ENCODE peak calls at places on chromosome 19, in nine cellular contexts. One of them, this sample, is unnamed.
A peak's percentile ranks its signal among the peaks of the same experiment; 100 is the strongest.

GRCh38 chr19:19399733-19400438 is 5.6 kb upstream of the GATAD2A start:
- DNase-seq in HCT116: no peak
- DNase-seq in ovary: no peak
- DNase-seq in mesenchymal stem cell: peak; percentile 56
- DNase-seq in HepG2: no peak
- DNase-seq in tibial artery: no peak
- DNase-seq in SK-N-SH: peak; percentile 46
- DNase-seq in breast epithelium: no peak
- DNase-seq in NT2/D1: no peak
- DNase-seq in this sample: no peak

GRCh38 chr19:19615086-19615485 is 3.4 kb downstream of the PBX4 start:
- DNase-seq in mesenchymal stem cell: peak; percentile 25
- DNase-seq in HCT116: peak; percentile 66
- DNase-seq in tibial artery: no peak
- DNase-seq in ovary: no peak
- DNase-seq in NT2/D1: no peak
- DNase-seq in SK-N-SH: no peak
- DNase-seq in HepG2: no peak
- DNase-seq in breast epithelium: no peak
- DNase-seq in this sample: no peak

GRCh38 chr19:2627319-2627829 is 75.1 kb downstream of the GNG7 start:
- DNase-seq in HepG2: peak; percentile 68
- DNase-seq in HCT116: peak; percentile 92
- DNase-seq in tibial artery: peak; percentile 96
- DNase-seq in NT2/D1: no peak
- DNase-seq in SK-N-SH: no peak
- DNase-seq in breast epithelium: peak; percentile 68
- DNase-seq in ovary: no peak
- DNase-seq in mesenchymal stem cell: peak; percentile 97
- DNase-seq in this sample: peak; percentile 91

GRCh38 chr19:48624791-48625723 is 5.8 kb downstream of the SPHK2 start:
- DNase-seq in HCT116: no peak
- DNase-seq in mesenchymal stem cell: no peak
- DNase-seq in breast epithelium: no peak
- DNase-seq in NT2/D1: no peak
- DNase-seq in tibial artery: peak; percentile 69
- DNase-seq in HepG2: no peak
- DNase-seq in SK-N-SH: no peak
- DNase-seq in ovary: peak; percentile 60
- DNase-seq in this sample: no peak

GRCh38 chr19:50427997-50428425 is 4.7 kb upstream of the MYBPC2 start:
- DNase-seq in tibial artery: peak; percentile 90
- DNase-seq in mesenchymal stem cell: peak; percentile 72
- DNase-seq in breast epithelium: peak; percentile 89
- DNase-seq in HCT116: no peak
- DNase-seq in SK-N-SH: no peak
- DNase-seq in NT2/D1: no peak
- DNase-seq in HepG2: no peak
- DNase-seq in ovary: peak; percentile 83
- DNase-seq in this sample: no peak

GRCh38 chr19:2047449-2048103 is 3.5 kb downstream of the MKNK2 start:
- DNase-seq in SK-N-SH: no peak
- DNase-seq in mesenchymal stem cell: peak; percentile 61
- DNase-seq in ovary: peak; percentile 57
- DNase-seq in NT2/D1: no peak
- DNase-seq in breast epithelium: no peak
- DNase-seq in tibial artery: peak; percentile 87
- DNase-seq in HepG2: no peak
- DNase-seq in HCT116: no peak
- DNase-seq in this sample: peak; percentile 25

GRCh38 chr19:39937792-39938191 is 3.4 kb upstream of the FCGBP start:
- DNase-seq in ovary: no peak
- DNase-seq in tibial artery: no peak
- DNase-seq in mesenchymal stem cell: no peak
- DNase-seq in breast epithelium: no peak
- DNase-seq in HepG2: no peak
- DNase-seq in SK-N-SH: no peak
- DNase-seq in NT2/D1: no peak
- DNase-seq in HCT116: no peak
- DNase-seq in this sample: no peak

GRCh38 chr19:17420267-17420924 is 549 bp downstream of the MVB12A start:
- DNase-seq in SK-N-SH: peak; percentile 85
- DNase-seq in breast epithelium: no peak
- DNase-seq in HepG2: no peak
- DNase-seq in tibial artery: peak; percentile 74
- DNase-seq in NT2/D1: no peak
- DNase-seq in mesenchymal stem cell: peak; percentile 41
- DNase-seq in HCT116: no peak
- DNase-seq in ovary: peak; percentile 71
- DNase-seq in this sample: peak; percentile 59

GRCh38 chr19:4456566-4456842 is 1.1 kb downstream of the UBXN6 start:
- DNase-seq in HCT116: no peak
- DNase-seq in mesenchymal stem cell: peak; percentile 88
- DNase-seq in tibial artery: no peak
- DNase-seq in breast epithelium: no peak
- DNase-seq in NT2/D1: no peak
- DNase-seq in HepG2: no peak
- DNase-seq in SK-N-SH: peak; percentile 55
- DNase-seq in ovary: no peak
- DNase-seq in this sample: peak; percentile 65

GRCh38 chr19:16951529-16951928 is 62.7 kb downstream of the F2RL3 start:
- DNase-seq in ovary: no peak
- DNase-seq in breast epithelium: no peak
- DNase-seq in tibial artery: no peak
- DNase-seq in NT2/D1: no peak
- DNase-seq in mesenchymal stem cell: no peak
- DNase-seq in HepG2: no peak
- DNase-seq in SK-N-SH: no peak
- DNase-seq in HCT116: no peak
- DNase-seq in this sample: no peak

DNA sequence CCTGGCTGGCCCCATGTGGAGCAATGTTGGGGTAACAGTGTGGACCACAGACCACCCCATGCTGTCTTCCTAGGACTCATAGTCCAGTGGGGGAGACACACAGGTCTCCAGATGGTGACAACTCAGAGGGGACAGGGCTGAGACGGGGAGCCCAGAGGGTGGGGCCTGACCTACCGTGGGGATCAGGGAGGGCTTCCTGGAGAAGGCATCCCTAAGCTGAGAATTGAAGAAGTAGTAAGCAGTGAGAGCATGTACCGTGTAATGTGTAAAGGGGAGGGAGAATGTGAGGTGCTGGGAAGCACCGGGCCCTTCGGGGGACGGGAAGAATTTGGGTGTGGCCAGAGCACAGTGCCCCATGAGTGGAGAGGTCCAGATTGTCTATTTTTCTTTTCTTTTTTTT is 31.0 kb downstream of the PPP1R37 start:
- DNase-seq in NT2/D1: no peak
- DNase-seq in SK-N-SH: no peak
- DNase-seq in HCT116: no peak
- DNase-seq in tibial artery: no peak
- DNase-seq in breast epithelium: no peak
- DNase-seq in ovary: no peak
- DNase-seq in HepG2: no peak
- DNase-seq in mesenchymal stem cell: no peak
- DNase-seq in this sample: no peak
- H3K4me1 ChIP-seq in NT2/D1: peaks cover 5% of the 10 kb centered on the region
- H3K4me1 ChIP-seq in SK-N-SH: peaks cover 24% of the 10 kb centered on the region
- H3K4me1 ChIP-seq in HCT116: no peaks in the 10 kb centered on the region
- H3K4me1 ChIP-seq in tibial artery: peaks cover 28% of the 10 kb centered on the region
- H3K4me1 ChIP-seq in breast epithelium: no peaks in the 10 kb centered on the region
- H3K4me1 ChIP-seq in ovary: no peaks in the 10 kb centered on the region
- H3K4me1 ChIP-seq in HepG2: peaks cover 11% of the 10 kb centered on the region
- H3K4me1 ChIP-seq in mesenchymal stem cell: peaks cover 16% of the 10 kb centered on the region
- H3K4me1 ChIP-seq in this sample: no peaks in the 10 kb centered on the region

DNA sequence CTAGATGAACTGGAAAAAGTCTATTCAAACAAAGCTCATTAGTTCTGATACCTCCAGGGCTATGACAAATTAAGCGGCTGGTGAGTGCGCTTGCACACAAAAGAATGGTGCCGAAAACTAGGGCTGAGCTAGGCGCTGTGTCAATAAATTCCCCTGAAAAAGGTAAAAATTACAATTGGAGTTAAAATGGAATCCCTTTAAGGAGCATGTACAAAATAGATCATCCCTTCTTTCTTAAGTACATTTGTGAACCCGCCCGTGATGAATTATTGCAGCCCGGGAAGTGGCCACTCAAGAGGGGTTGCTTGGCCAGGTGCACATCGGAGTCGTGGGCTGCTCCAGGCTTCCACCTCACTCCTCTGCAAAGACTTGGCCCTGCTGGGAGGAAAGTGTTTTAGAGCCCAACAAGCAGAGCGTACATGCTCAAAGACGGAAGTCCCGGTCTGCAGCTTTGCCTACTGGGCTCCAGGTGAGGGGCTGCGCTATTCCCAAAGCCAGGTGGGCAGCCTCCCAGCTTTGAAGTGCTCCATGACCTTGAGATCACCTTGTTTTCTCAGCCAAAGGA is 164.0 kb upstream of the ZNF507 start:
- DNase-seq in HCT116: no peak
- DNase-seq in breast epithelium: no peak
- DNase-seq in ovary: no peak
- DNase-seq in SK-N-SH: no peak
- DNase-seq in mesenchymal stem cell: no peak
- DNase-seq in NT2/D1: no peak
- DNase-seq in HepG2: no peak
- DNase-seq in tibial artery: peak; percentile 40
- DNase-seq in this sample: no peak
- H3K4me3 ChIP-seq in HCT116: no peak overlapping the region
- H3K4me3 ChIP-seq in breast epithelium: no peak overlapping the region
- H3K4me3 ChIP-seq in ovary: no peak overlapping the region
- H3K4me3 ChIP-seq in SK-N-SH: no peak overlapping the region
- H3K4me3 ChIP-seq in mesenchymal stem cell: no peak overlapping the region
- H3K4me3 ChIP-seq in NT2/D1: no peak overlapping the region
- H3K4me3 ChIP-seq in HepG2: no peak overlapping the region
- H3K4me3 ChIP-seq in tibial artery: no peak overlapping the region
- H3K4me3 ChIP-seq in this sample: no peak overlapping the region

GRCh38 chr19:13162749-13163608 is 12.8 kb downstream of the IER2 start:
- DNase-seq in tibial artery: peak; percentile 99
- DNase-seq in HCT116: peak; percentile 99
- DNase-seq in mesenchymal stem cell: peak; percentile 97
- DNase-seq in NT2/D1: peak; percentile 96
- DNase-seq in breast epithelium: peak; percentile 99
- DNase-seq in HepG2: peak; percentile 98
- DNase-seq in ovary: peak; percentile 96
- DNase-seq in SK-N-SH: peak; percentile 90
- DNase-seq in this sample: peak; percentile 88

GRCh38 chr19:13160557-13160956 is 10.3 kb downstream of the IER2 start:
- DNase-seq in mesenchymal stem cell: peak; percentile 61
- DNase-seq in HepG2: no peak
- DNase-seq in SK-N-SH: no peak
- DNase-seq in breast epithelium: no peak
- DNase-seq in HCT116: no peak
- DNase-seq in ovary: no peak
- DNase-seq in NT2/D1: no peak
- DNase-seq in tibial artery: no peak
- DNase-seq in this sample: no peak

GRCh38 chr19:13156968-13157882 is 7.0 kb downstream of the IER2 start:
- DNase-seq in SK-N-SH: no peak
- DNase-seq in HepG2: no peak
- DNase-seq in HCT116: no peak
- DNase-seq in mesenchymal stem cell: peak; percentile 86
- DNase-seq in breast epithelium: no peak
- DNase-seq in ovary: no peak
- DNase-seq in tibial artery: no peak
- DNase-seq in NT2/D1: no peak
- DNase-seq in this sample: no peak

GRCh38 chr19:13155472-13156284 is 5.5 kb downstream of the IER2 start:
- DNase-seq in SK-N-SH: peak; percentile 63
- DNase-seq in mesenchymal stem cell: peak; percentile 96
- DNase-seq in tibial artery: peak; percentile 92
- DNase-seq in NT2/D1: peak; percentile 71
- DNase-seq in HepG2: peak; percentile 69
- DNase-seq in ovary: peak; percentile 84
- DNase-seq in breast epithelium: peak; percentile 82
- DNase-seq in HCT116: no peak
- DNase-seq in this sample: no peak

DNA sequence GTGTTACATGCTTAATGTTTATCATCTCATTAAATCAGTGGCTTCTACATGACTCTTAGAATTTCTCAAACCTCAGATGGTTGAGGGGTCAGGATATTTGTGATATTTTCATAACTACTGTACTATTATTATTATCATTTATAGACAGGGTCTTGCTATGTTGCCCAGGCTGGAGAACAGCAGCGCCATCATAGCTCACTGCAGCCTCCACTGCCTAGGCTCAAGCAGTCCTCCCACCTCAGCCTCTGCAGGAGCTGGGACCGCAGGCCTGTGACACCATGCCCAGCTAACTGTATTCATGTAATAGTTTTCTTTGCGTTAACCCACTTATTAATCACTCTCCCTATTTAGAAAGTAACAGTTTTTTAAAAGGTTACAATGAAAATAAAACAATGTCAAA is 9.5 kb downstream of the IER2 start:
- DNase-seq in SK-N-SH: no peak
- DNase-seq in NT2/D1: no peak
- DNase-seq in tibial artery: no peak
- DNase-seq in ovary: no peak
- DNase-seq in HepG2: no peak
- DNase-seq in HCT116: no peak
- DNase-seq in breast epithelium: no peak
- DNase-seq in mesenchymal stem cell: no peak
- DNase-seq in this sample: no peak
- H3K4me1 ChIP-seq in SK-N-SH: peaks cover 34% of the 10 kb centered on the region
- H3K4me1 ChIP-seq in NT2/D1: peaks cover 7% of the 10 kb centered on the region
- H3K4me1 ChIP-seq in tibial artery: peaks cover 39% of the 10 kb centered on the region
- H3K4me1 ChIP-seq in ovary: peaks cover 10% of the 10 kb centered on the region
- H3K4me1 ChIP-seq in HepG2: peaks cover 48% of the 10 kb centered on the region
- H3K4me1 ChIP-seq in HCT116: peaks cover 66% of the 10 kb centered on the region
- H3K4me1 ChIP-seq in breast epithelium: peaks cover 13% of the 10 kb centered on the region
- H3K4me1 ChIP-seq in mesenchymal stem cell: peaks cover 29% of the 10 kb centered on the region
- H3K4me1 ChIP-seq in this sample: peaks cover 36% of the 10 kb centered on the region

GRCh38 chr19:58084596-58085347 is 13.3 kb downstream of the ZSCAN18 start:
- DNase-seq in breast epithelium: no peak
- DNase-seq in HCT116: no peak
- DNase-seq in mesenchymal stem cell: no peak
- DNase-seq in SK-N-SH: no peak
- DNase-seq in HepG2: no peak
- DNase-seq in tibial artery: no peak
- DNase-seq in ovary: no peak
- DNase-seq in NT2/D1: no peak
- DNase-seq in this sample: no peak

GRCh38 chr19:58086825-58087710 is 11.0 kb downstream of the ZSCAN18 start:
- DNase-seq in HCT116: no peak
- DNase-seq in SK-N-SH: no peak
- DNase-seq in tibial artery: no peak
- DNase-seq in breast epithelium: no peak
- DNase-seq in NT2/D1: no peak
- DNase-seq in mesenchymal stem cell: no peak
- DNase-seq in ovary: no peak
- DNase-seq in HepG2: no peak
- DNase-seq in this sample: no peak

GRCh38 chr19:58089846-58090245 is 8.2 kb downstream of the ZSCAN18 start:
- DNase-seq in HCT116: no peak
- DNase-seq in HepG2: no peak
- DNase-seq in breast epithelium: no peak
- DNase-seq in ovary: no peak
- DNase-seq in SK-N-SH: no peak
- DNase-seq in NT2/D1: no peak
- DNase-seq in tibial artery: no peak
- DNase-seq in mesenchymal stem cell: no peak
- DNase-seq in this sample: no peak

GRCh38 chr19:58088521-58089052 is 9.4 kb downstream of the ZSCAN18 start:
- DNase-seq in HCT116: no peak
- DNase-seq in HepG2: no peak
- DNase-seq in NT2/D1: no peak
- DNase-seq in SK-N-SH: no peak
- DNase-seq in mesenchymal stem cell: no peak
- DNase-seq in tibial artery: no peak
- DNase-seq in breast epithelium: no peak
- DNase-seq in ovary: no peak
- DNase-seq in this sample: no peak

GRCh38 chr19:58085348-58085875 is 12.6 kb downstream of the ZSCAN18 start:
- DNase-seq in mesenchymal stem cell: no peak
- DNase-seq in SK-N-SH: peak; percentile 35
- DNase-seq in HCT116: no peak
- DNase-seq in tibial artery: no peak
- DNase-seq in HepG2: no peak
- DNase-seq in breast epithelium: no peak
- DNase-seq in NT2/D1: no peak
- DNase-seq in ovary: no peak
- DNase-seq in this sample: no peak
- H3K4me3 ChIP-seq in mesenchymal stem cell: no peak overlapping the region
- H3K4me3 ChIP-seq in SK-N-SH: no peak overlapping the region
- H3K4me3 ChIP-seq in HCT116: no peak overlapping the region
- H3K4me3 ChIP-seq in tibial artery: no peak overlapping the region
- H3K4me3 ChIP-seq in HepG2: no peak overlapping the region
- H3K4me3 ChIP-seq in breast epithelium: no peak overlapping the region
- H3K4me3 ChIP-seq in NT2/D1: no peak overlapping the region
- H3K4me3 ChIP-seq in ovary: no peak overlapping the region
- H3K4me3 ChIP-seq in this sample: no peak overlapping the region